ENCODE peak calls at places on chromosomes 13 and 19, in five cellular contexts. C is breast epithelium, B is astrocyte, L is pancreas, T is mammary epithelial cell. I is an unnamed sample.

GRCh38 chr13:44052843-44053607 is 173.3 kb downstream of the LACC1 start:
- DNase-seq in C (peak; percentile 20), B (peak; percentile 60), L (no peak), T (no peak), I (no peak)

GRCh38 chr13:43425234-43425633 is 361.5 kb downstream of the ENOX1 start:
- DNase-seq in C (no peak), B (no peak), L (no peak), T (no peak), I (no peak)

GRCh38 chr13:101231751-101232428 is 184.4 kb downstream of the NALCN start:
- DNase-seq in C (no peak), B (no peak), L (no peak), T (peak; percentile 40), I (no peak)

GRCh38 chr19:2618611-2619010 is 83.9 kb downstream of the GNG7 start:
- DNase-seq in C (peak; percentile 45), B (peak; percentile 60), L (no peak), T (peak; percentile 77), I (no peak)

GRCh38 chr13:59861676-59862075 is 302.1 kb downstream of the DIAPH3 start:
- DNase-seq in C (no peak), B (no peak), L (no peak), T (no peak), I (no peak)

GRCh38 chr13:74226791-74227475 is 92.7 kb upstream of the KLF12 start:
- DNase-seq in C (no peak), B (peak; percentile 43), L (no peak), T (no peak), I (no peak)

GRCh38 chr13:113882266-113882627 is 18.4 kb upstream of the GAS6 start:
- DNase-seq in C (no peak), B (no peak), L (no peak), T (no peak), I (no peak)

GRCh38 chr13:113876341-113877148 is 12.7 kb upstream of the GAS6 start:
- DNase-seq in C (peak; percentile 10), B (no peak), L (no peak), T (no peak), I (no peak)

GRCh38 chr13:47019977-47020376 is 123.1 kb upstream of the HTR2A start:
- DNase-seq in C (no peak), B (no peak), L (no peak), T (no peak), I (no peak)

DNA sequence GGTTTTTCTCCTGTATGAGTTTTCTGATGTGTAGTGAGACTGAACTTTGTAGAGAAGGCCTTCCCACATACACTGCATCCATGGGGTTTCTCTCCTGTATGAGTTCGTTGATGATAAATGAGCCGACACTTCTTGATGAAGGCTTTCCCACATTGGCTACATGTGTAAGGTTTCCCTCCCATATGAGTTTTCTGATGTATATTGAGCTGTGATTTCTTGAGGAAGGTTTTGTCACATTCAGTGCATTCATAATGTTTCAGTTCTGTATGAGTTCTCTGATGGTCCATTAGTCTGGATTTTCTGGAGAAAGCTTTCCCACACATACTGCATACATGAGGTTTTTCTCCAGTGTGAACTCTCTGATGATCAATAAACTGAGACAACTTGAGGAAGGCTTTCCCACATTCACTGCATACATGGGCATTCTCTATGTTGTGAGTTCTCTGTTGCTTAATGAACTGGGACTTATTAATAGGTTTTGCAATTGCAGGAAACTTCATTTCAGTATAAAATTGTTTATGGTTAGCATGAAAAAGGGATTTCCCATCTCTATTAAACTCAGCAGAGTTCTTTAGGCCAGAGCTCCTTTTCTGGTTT is 7.5 kb upstream of the ZNF350 start:
- DNase-seq in C (no peak), B (peak; percentile 1), L (no peak), T (no peak), I (no peak)
- H3K36me3 ChIP-seq in C (peaks cover 49% of the 10 kb centered on the region), B (peaks cover 24% of the 10 kb centered on the region), L (peaks cover 17% of the 10 kb centered on the region), T (peaks cover 2% of the 10 kb centered on the region), I (peaks cover 2% of the 10 kb centered on the region)

GRCh38 chr13:67736646-67737420 is 506.7 kb upstream of the PCDH9 start:
- DNase-seq in C (no peak), B (peak; percentile 89), L (no peak), T (no peak), I (peak; percentile 53)
- TF ChIP-seq CTCF in C (no peak), B (peak; percentile 68), L (no peak), T (peak; percentile 35), I (peak; percentile 55)

DNA sequence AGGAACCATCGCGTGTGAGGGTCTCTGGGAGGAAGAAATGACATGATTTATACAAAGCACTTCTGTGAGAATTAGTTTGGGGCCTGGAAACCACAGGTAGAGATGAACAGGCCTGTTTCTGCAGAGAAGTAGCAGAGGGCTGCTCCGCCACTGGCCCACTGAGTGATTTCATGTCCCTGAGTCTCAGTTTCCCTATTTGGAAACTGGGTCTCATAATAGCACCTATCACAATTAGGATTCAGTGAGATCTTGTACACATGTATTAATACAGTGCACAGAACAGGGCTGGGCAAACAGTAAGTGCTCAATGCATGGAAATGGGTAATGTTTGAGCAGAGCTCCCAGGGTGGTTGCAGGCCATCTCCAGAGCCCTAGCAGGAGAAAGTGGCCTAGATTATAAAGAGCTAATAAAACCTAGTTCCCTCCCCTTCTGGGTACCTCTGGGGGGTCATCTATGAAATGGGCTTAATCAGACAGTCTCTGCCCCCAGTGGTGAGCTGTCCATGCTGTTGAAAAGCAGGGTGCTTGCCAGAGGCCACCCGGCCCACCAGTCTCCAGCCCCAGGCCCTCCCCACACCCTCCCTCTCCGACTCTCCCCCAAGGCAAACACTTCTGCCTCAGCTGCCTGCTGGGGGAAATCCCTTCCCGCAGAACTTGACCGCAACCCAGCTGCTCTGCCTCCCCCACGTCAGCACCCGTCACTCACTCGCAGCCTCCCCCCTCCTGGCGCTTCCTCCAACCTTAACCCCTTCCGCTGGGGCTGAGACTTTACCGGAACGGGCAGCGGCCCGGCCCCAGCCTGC is 4.5 kb downstream of the BCL3 start:
- DNase-seq in C (peak; percentile 74), B (peak; percentile 99), L (peak; percentile 91), T (peak; percentile 94), I (peak; percentile 92)
- H3K36me3 ChIP-seq in C (no peaks in the 10 kb centered on the region), B (peaks cover 5% of the 10 kb centered on the region), L (no peaks in the 10 kb centered on the region), T (no peaks in the 10 kb centered on the region), I (peaks cover 8% of the 10 kb centered on the region)

DNA sequence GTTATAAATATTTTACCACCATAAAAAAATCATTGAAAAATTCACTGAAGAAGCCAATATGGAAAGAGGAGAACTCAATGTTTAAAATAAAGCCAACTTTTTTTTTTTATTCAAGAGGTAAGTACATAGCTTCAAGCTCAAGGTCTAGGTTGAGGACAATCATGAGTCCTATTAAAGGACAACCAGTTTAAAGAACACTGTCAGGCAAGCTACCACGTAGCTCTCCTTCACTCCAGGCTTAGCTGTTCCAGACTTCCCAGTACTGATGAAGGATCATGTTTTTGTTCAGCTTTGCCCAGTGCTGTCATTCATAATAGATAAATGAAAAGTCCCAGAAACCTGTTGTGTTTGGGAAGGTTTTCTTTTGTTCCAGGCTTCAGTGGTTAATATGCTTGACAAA is 10.0 kb upstream of the MLNR start:
- DNase-seq in C (no peak), B (no peak), L (no peak), T (no peak), I (no peak)
- TF ChIP-seq CTCF in C (no peak), B (no peak), L (no peak), T (no peak), I (no peak)

GRCh38 chr19:57992841-57993240 is 9.8 kb downstream of the ZNF606 start:
- DNase-seq in C (no peak), B (no peak), L (no peak), T (no peak), I (no peak)
- H3K36me3 ChIP-seq in C (peaks cover 30% of the 10 kb centered on the region), B (peaks cover 10% of the 10 kb centered on the region), L (peaks cover 10% of the 10 kb centered on the region), T (peaks cover 7% of the 10 kb centered on the region), I (peaks cover 5% of the 10 kb centered on the region)

DNA sequence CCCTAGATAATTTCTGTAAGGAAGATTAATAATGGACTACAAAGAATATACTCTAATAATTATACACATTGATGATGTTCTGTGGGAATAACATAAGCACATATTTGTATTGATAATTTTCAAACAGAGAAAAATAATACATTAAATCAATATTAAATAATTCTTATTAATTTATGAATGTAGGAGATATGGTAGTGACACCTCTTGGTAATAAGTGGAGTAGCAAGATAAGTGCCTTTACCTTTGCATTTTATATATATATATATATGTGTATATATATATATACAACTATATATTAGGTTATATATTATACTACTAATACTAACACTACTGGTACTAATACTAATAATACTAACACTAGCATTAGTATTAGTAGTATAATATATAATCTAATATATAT is 905.8 kb downstream of the SLITRK1 start:
- DNase-seq in C (no peak), B (no peak), L (no peak), T (no peak), I (no peak)
- TF ChIP-seq CTCF in C (no peak), B (no peak), L (no peak), T (no peak), I (no peak)

I was measured in kidney epithelial cell.